ENCODE peak calls at places on chromosomes 6 and 20, in six cellular contexts. R is uterus, D is GM23248, J is K562, B is kidney, Q is mucosa of descending colon. O is an unnamed sample. For H3K4me1, the result is how much of the 10 kb centered on the place peaks cover.

GRCh38 chr6:30206152-30206551 is 7.1 kb downstream of the TRIM26 start:
- DNase-seq in D (peak), J (no peak), B (no peak), R (no peak), Q (no peak), O (no peak)

GRCh38 chr6:113160716-113161115 is 696.4 kb upstream of the MARCKS start:
- DNase-seq in D (no peak), Q (no peak), B (no peak), J (no peak), R (no peak), O (no peak)

GRCh38 chr20:15992564-15992963 is 580.7 kb downstream of the KIF16B start:
- DNase-seq in Q (no peak), B (no peak), R (no peak), D (no peak), J (no peak), O (no peak)

GRCh38 chr20:63357921-63358905 is 2.9 kb downstream of the CHRNA4 start:
- DNase-seq in Q (no peak), B (peak), J (no peak), D (no peak), R (no peak), O (no peak)

GRCh38 chr20:10639762-10640556 is 33.8 kb downstream of the JAG1 start:
- DNase-seq in D (no peak), Q (no peak), B (peak), J (no peak), R (no peak), O (no peak)

GRCh38 chr6:44472250-44472945 is 84.9 kb downstream of the CDC5L start:
- DNase-seq in R (no peak), J (no peak), Q (no peak), B (no peak), D (no peak), O (no peak)

GRCh38 chr20:59004763-59005522 is 2.1 kb downstream of the CTSZ start:
- DNase-seq in B (peak), D (no peak), R (peak), J (no peak), Q (peak), O (peak)

GRCh38 chr20:24910461-24910860 is 38.6 kb upstream of the CST7 start:
- DNase-seq in Q (no peak), B (no peak), J (no peak), R (no peak), D (no peak), O (no peak)

GRCh38 chr6:70398783-70399730 is 14.3 kb upstream of the FAM135A start:
- DNase-seq in R (no peak), D (peak), J (peak), B (peak), Q (peak), O (no peak)

GRCh38 chr6:147255948-147256674 is 51.9 kb downstream of the STXBP5 start:
- DNase-seq in D (no peak), Q (no peak), R (no peak), J (no peak), B (no peak), O (no peak)

GRCh38 chr6:163765326-163765725 is 350.8 kb downstream of the QKI start:
- DNase-seq in D (no peak), J (no peak), B (no peak), R (no peak), Q (no peak), O (no peak)
- H3K4me1 ChIP-seq in D (under half), J (under half), B (under half), R (under half), Q (under half), O (under half)

GRCh38 chr20:50919567-50919966 is 11.7 kb downstream of the ADNP start:
- DNase-seq in R (peak), Q (no peak), B (peak), D (peak), J (no peak), O (no peak)
- H3K4me1 ChIP-seq in R (under half), Q (under half), B (under half), D (half or more), J (under half), O (half or more)

GRCh38 chr20:23634044-23634801 is 3.5 kb downstream of the CST3 start:
- DNase-seq in B (no peak), R (no peak), Q (no peak), D (no peak), J (no peak), O (no peak)

GRCh38 chr20:23632711-23633573 is 4.8 kb downstream of the CST3 start:
- DNase-seq in J (no peak), D (no peak), Q (no peak), B (no peak), R (no peak), O (no peak)

GRCh38 chr20:23636908-23637281 is 860 bp downstream of the CST3 start:
- DNase-seq in B (no peak), R (no peak), D (no peak), Q (no peak), J (no peak), O (no peak)

GRCh38 chr20:23636182-23636907 is 1.4 kb downstream of the CST3 start:
- DNase-seq in B (peak), D (peak), Q (no peak), R (no peak), J (no peak), O (no peak)

DNA sequence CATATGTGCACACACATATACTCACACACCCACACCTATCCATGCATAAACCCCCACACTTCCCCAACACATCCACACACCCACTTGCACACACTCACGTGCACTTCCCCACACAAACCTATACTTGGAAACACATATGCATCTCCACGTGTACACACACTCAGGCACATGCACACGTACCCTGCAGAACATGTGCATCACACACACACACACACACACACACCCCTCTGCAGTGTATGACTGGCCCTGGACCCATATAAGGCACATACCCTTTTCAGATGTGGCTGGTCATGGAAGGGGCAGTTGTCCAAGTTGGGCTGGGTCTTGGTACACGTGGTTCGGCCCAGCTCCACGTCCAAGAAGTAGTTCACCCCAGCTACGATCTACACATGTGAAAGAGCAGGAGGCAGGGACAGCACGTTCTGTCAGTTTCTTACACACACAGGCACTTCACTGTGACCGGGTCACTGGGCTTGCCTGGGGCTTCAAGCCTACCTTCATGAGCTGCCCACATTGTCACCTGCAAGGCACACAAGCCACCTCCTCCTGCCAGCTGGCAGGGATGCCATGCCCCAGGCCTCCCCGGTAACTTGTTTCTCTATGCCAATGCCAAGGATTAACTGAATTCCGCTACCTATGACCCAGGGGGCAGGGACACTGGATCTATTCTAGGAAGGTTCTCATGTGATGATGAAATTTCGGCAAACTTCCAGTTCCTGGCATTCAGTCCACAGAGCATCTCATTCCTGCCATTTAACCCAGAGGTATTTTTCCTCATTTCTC is 2.6 kb downstream of the CST3 start:
- DNase-seq in J (no peak), B (no peak), D (peak), R (no peak), Q (no peak), O (no peak)
- H3K4me1 ChIP-seq in J (under half), B (under half), D (under half), R (under half), Q (under half), O (under half)

DNA sequence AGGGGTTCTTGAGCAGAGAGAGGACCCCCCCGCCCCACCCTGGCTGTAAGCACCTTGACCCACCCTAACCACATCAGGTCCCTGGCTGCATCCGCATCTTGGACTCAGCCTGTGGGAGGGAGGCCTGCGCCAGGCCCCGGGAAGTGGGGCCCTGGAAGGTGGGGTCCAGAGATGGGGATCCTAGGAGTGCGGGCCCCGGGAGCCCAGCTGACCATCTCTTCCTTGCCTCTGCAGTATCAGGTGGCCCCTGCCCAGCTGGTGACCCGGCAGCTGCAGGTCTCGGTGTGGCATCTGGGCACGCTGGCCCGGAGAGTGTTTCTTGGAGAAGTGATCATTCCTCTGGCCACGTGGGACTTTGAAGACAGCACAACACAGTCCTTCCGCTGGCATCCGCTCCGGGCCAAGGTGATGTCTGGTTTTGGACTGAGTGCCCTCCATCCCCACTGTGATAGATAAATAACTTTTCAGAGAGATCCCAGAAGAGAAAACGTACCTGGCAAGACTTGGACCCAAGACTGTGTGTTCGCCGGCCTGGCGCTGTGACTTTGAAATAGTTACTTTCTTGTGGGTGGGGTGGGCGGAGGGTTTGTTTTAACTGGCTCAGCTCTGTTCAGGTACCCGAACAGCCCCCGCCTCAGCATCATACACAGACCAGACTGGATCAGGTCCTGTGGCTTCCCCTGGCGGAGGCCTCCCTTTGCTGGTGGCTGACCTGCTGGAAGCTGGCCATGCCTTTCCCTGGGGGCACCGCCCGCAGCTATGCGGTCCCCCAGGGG is 62.0 kb downstream of the EZR start:
- DNase-seq in R (no peak), D (no peak), Q (no peak), B (no peak), J (no peak), O (no peak)
- H3K4me1 ChIP-seq in R (under half), D (under half), Q (under half), B (under half), J (under half), O (under half)